ENCODE peak calls at places on chromosomes 16 and 17, in six cellular contexts. I is T-helper 2 cell; K is effector CD4-positive, alpha-beta T cell; Z is tibial artery; C is GOT3; X is OCI-LY7. L is an unnamed sample.

GRCh38 chr17:43324205-43324893 is 74.4 kb upstream of the ARL4D start:
- DNase-seq in Z (peak; percentile 37), I (no peak), K (no peak), X (peak; percentile 59), C (no peak), L (no peak)

GRCh38 chr16:89920723-89921122 is 2.1 kb downstream of the MC1R start:
- DNase-seq in K (no peak), I (no peak), C (no peak), X (no peak), Z (no peak), L (no peak)

GRCh38 chr17:682150-682549 is 32.5 kb downstream of the VPS53 start:
- DNase-seq in I (no peak), Z (no peak), X (no peak), C (no peak), K (no peak), L (no peak)

GRCh38 chr16:89142474-89143197 is 28.9 kb upstream of the CDH15 start:
- DNase-seq in K (no peak), X (no peak), Z (no peak), I (no peak), C (no peak), L (no peak)

GRCh38 chr17:20089795-20090547 is 80.8 kb downstream of the SPECC1 start:
- DNase-seq in X (no peak), K (no peak), Z (no peak), C (no peak), I (no peak), L (no peak)

GRCh38 chr17:41278176-41278955 is 2.9 kb downstream of the KRTAP9-7 start:
- DNase-seq in Z (no peak), K (no peak), C (no peak), I (no peak), X (no peak), L (no peak)

GRCh38 chr17:57521606-57522435 is 223.3 kb downstream of the CCDC182 start:
- DNase-seq in I (no peak), C (no peak), Z (no peak), X (no peak), K (no peak), L (no peak)

GRCh38 chr16:16083421-16084156 is 134.2 kb downstream of the ABCC1 start:
- DNase-seq in C (no peak), I (no peak), Z (no peak), K (no peak), X (peak; percentile 44), L (no peak)

GRCh38 chr16:31186930-31187807 is 7.2 kb downstream of the FUS start:
- DNase-seq in Z (no peak), I (no peak), C (no peak), K (no peak), X (no peak), L (no peak)

GRCh38 chr17:45813051-45813731 is 29.1 kb downstream of the CRHR1 start:
- DNase-seq in C (no peak), I (no peak), K (no peak), Z (no peak), X (no peak), L (no peak)

GRCh38 chr16:17346774-17347569 is 123.8 kb downstream of the XYLT1 start:
- DNase-seq in K (no peak), I (no peak), X (peak; percentile 43), C (no peak), Z (peak; percentile 61), L (no peak)

GRCh38 chr16:86948046-86948445 is 369.1 kb downstream of the C16orf95 start:
- DNase-seq in K (no peak), C (no peak), Z (no peak), X (no peak), I (no peak), L (no peak)

GRCh38 chr16:23182675-23183485 is at the start of gene SCNN1G:
- DNase-seq in K (no peak), X (no peak), Z (no peak), I (no peak), C (no peak), L (peak; percentile 51)

GRCh38 chr17:82031303-82031884 is at the start of gene RAC3:
- DNase-seq in K (no peak), I (no peak), C (no peak), X (no peak), Z (no peak), L (no peak)

GRCh38 chr16:31467151-31467550 is 4.8 kb upstream of the TGFB1I1 start:
- DNase-seq in Z (no peak), X (peak; percentile 59), C (no peak), I (no peak), K (no peak), L (peak; percentile 58)

GRCh38 chr17:17166446-17166845 is 39.7 kb downstream of the PLD6 start:
- DNase-seq in K (no peak), Z (no peak), I (no peak), X (no peak), C (no peak), L (no peak)

GRCh38 chr17:59558953-59559352 is 6.5 kb upstream of the DHX40 start:
- DNase-seq in I (no peak), X (no peak), K (no peak), C (no peak), Z (no peak), L (no peak)

GRCh38 chr17:43515641-43516040 is 30.5 kb downstream of the ETV4 start:
- DNase-seq in K (no peak), Z (peak; percentile 2), C (no peak), X (no peak), I (no peak), L (no peak)

GRCh38 chr16:78727536-78727935 is 628.1 kb downstream of the WWOX start:
- DNase-seq in I (no peak), Z (no peak), K (no peak), C (no peak), X (no peak), L (no peak)

GRCh38 chr17:27559996-27560481 is 70.9 kb upstream of the LGALS9 start:
- DNase-seq in I (no peak), X (no peak), Z (peak; percentile 80), K (no peak), C (no peak), L (no peak)

GRCh38 chr16:81419806-81420205 is 24.8 kb upstream of the CMIP start:
- DNase-seq in K (no peak), Z (no peak), I (no peak), C (no peak), X (no peak), L (no peak)

L was measured in germinal center.